ENCODE peak calls at places on chromosome 19, in seven cellular contexts. G is endothelial cell; O is AG09309; B is CD8-positive, alpha-beta T cell; L is cardiac fibroblast; R is foreskin fibroblast; C is AG09319. U is an unnamed sample.

GRCh38 chr19:7177926-7178325 is 108.4 kb downstream of the ZNF557 start:
- DNase-seq in G (no peak), O (no peak), B (no peak), L (peak), R (peak), C (no peak), U (no peak)

GRCh38 chr19:13001166-13001501 is 5.9 kb downstream of the NFIX start:
- DNase-seq in G (no peak), O (no peak), B (no peak), L (no peak), R (no peak), C (no peak), U (no peak)

GRCh38 chr19:10292789-10293636 is 3.3 kb downstream of the ICAM5 start:
- DNase-seq in G (no peak), O (no peak), B (no peak), L (no peak), R (no peak), C (no peak), U (no peak)

GRCh38 chr19:54211214-54211613 is 10.6 kb downstream of the RPS9 start:
- DNase-seq in G (no peak), O (no peak), B (no peak), L (no peak), R (no peak), C (no peak), U (no peak)

GRCh38 chr19:54608792-54609191 is 15.4 kb downstream of the LILRA1 start:
- DNase-seq in G (no peak), O (no peak), B (no peak), L (no peak), R (no peak), C (no peak), U (no peak)

GRCh38 chr19:7415163-7415856 is 66.6 kb downstream of the ARHGEF18 start:
- DNase-seq in G (no peak), O (no peak), B (no peak), L (no peak), R (peak), C (peak), U (no peak)

GRCh38 chr19:49437231-49437630 is 4.1 kb downstream of the SLC17A7 start:
- DNase-seq in G (no peak), O (no peak), B (no peak), L (no peak), R (no peak), C (no peak), U (no peak)

GRCh38 chr19:22532388-22533310 is 101.5 kb upstream of the ZNF492 start:
- DNase-seq in G (no peak), O (no peak), B (no peak), L (no peak), R (no peak), C (no peak), U (no peak)

GRCh38 chr19:58558066-58558622 is at the start of gene UBE2M:
- DNase-seq in G (no peak), O (no peak), B (no peak), L (peak), R (no peak), C (no peak), U (no peak)

GRCh38 chr19:3536429-3537100 is 2.4 kb upstream of the TEKTIP1 start:
- DNase-seq in G (no peak), O (no peak), B (no peak), L (no peak), R (peak), C (no peak), U (no peak)

GRCh38 chr19:8209111-8209964 is at the start of gene CERS4:
- DNase-seq in G (peak), O (no peak), B (peak), L (peak), R (peak), C (no peak), U (peak)

GRCh38 chr19:23046743-23047142 is 43.8 kb upstream of the ZNF728 start:
- DNase-seq in G (no peak), O (no peak), B (no peak), L (no peak), R (no peak), C (no peak), U (no peak)

GRCh38 chr19:44615529-44616247 is 2.3 kb downstream of the IGSF23 start:
- DNase-seq in G (no peak), O (no peak), B (no peak), L (no peak), R (no peak), C (no peak), U (no peak)

GRCh38 chr19:38977445-38978314 is 2.1 kb upstream of the FBXO17 start:
- DNase-seq in G (no peak), O (no peak), B (no peak), L (no peak), R (peak), C (no peak), U (peak)

GRCh38 chr19:53538378-53539109 is 599 bp downstream of the ZNF331 start:
- DNase-seq in G (no peak), O (no peak), B (no peak), L (no peak), R (peak), C (no peak), U (no peak)

GRCh38 chr19:1661995-1662394 is 9.6 kb upstream of the TCF3 start:
- DNase-seq in G (no peak), O (no peak), B (no peak), L (no peak), R (no peak), C (no peak), U (no peak)

GRCh38 chr19:806815-807421 is 9.7 kb downstream of the PTBP1 start:
- DNase-seq in G (no peak), O (no peak), B (no peak), L (no peak), R (no peak), C (no peak), U (no peak)

GRCh38 chr19:1568320-1569019 is at the start of gene MEX3D:
- DNase-seq in G (peak), O (no peak), B (peak), L (peak), R (peak), C (no peak), U (peak)

GRCh38 chr19:2291185-2291751 is 9.3 kb upstream of the PEAK3 start:
- DNase-seq in G (no peak), O (no peak), B (no peak), L (no peak), R (peak), C (no peak), U (no peak)

GRCh38 chr19:50551713-50552187 is 16.5 kb downstream of the LRRC4B start:
- DNase-seq in G (no peak), O (no peak), B (no peak), L (no peak), R (peak), C (no peak), U (no peak)

GRCh38 chr19:52270266-52270885 is 989 bp downstream of the ZNF766 start:
- DNase-seq in G (peak), O (no peak), B (no peak), L (no peak), R (peak), C (no peak), U (peak)

GRCh38 chr19:35754365-35755139 is 2.3 kb downstream of the HSPB6 start:
- DNase-seq in G (no peak), O (no peak), B (no peak), L (no peak), R (peak), C (no peak), U (no peak)

GRCh38 chr19:19338082-19338481 is 17.5 kb downstream of the MAU2 start:
- DNase-seq in G (no peak), O (no peak), B (no peak), L (peak), R (peak), C (no peak), U (no peak)

GRCh38 chr19:11174336-11174735 is 18.8 kb upstream of the SPC24 start:
- DNase-seq in G (no peak), O (no peak), B (no peak), L (no peak), R (no peak), C (no peak), U (no peak)

GRCh38 chr19:10835754-10836477 is at the start of gene TMED1:
- DNase-seq in G (peak), O (peak), B (peak), L (peak), R (peak), C (peak), U (peak)

GRCh38 chr19:50646074-50646807 is 3.0 kb upstream of the C19orf81 start:
- DNase-seq in G (no peak), O (peak), B (no peak), L (peak), R (peak), C (no peak), U (no peak)

GRCh38 chr19:7570761-7571160 is 24.9 kb upstream of the CAMSAP3 start:
- DNase-seq in G (no peak), O (no peak), B (no peak), L (no peak), R (no peak), C (no peak), U (no peak)

GRCh38 chr19:1590641-1591397 is 1.8 kb downstream of the MBD3 start:
- DNase-seq in G (no peak), O (no peak), B (no peak), L (peak), R (peak), C (no peak), U (peak)

GRCh38 chr19:19552811-19553210 is 14.7 kb downstream of the CILP2 start:
- DNase-seq in G (peak), O (no peak), B (no peak), L (peak), R (peak), C (no peak), U (peak)

GRCh38 chr19:15635016-15635805 is 5.5 kb upstream of the CYP4F3 start:
- DNase-seq in G (no peak), O (no peak), B (no peak), L (no peak), R (no peak), C (no peak), U (no peak)

GRCh38 chr19:292951-293350 is 1.7 kb upstream of the PLPP2 start:
- DNase-seq in G (no peak), O (no peak), B (no peak), L (no peak), R (no peak), C (no peak), U (no peak)

GRCh38 chr19:55666343-55667005 is 8.6 kb upstream of the EPN1 start:
- DNase-seq in G (no peak), O (no peak), B (no peak), L (no peak), R (no peak), C (no peak), U (no peak)

GRCh38 chr19:58037927-58038687 is 4.3 kb downstream of the ZSCAN1 start:
- DNase-seq in G (no peak), O (no peak), B (no peak), L (no peak), R (peak), C (no peak), U (no peak)

GRCh38 chr19:3725640-3726310 is 17.6 kb downstream of the TJP3 start:
- DNase-seq in G (no peak), O (no peak), B (no peak), L (no peak), R (no peak), C (no peak), U (no peak)

GRCh38 chr19:33398361-33399060 is 25.0 kb downstream of the CEBPG start:
- DNase-seq in G (no peak), O (no peak), B (no peak), L (no peak), R (no peak), C (no peak), U (no peak)
- TF ChIP-seq CTCF in G (no peak), O (no peak), B (no peak), L (no peak), R (no peak), C (no peak), U (no peak)

DNA sequence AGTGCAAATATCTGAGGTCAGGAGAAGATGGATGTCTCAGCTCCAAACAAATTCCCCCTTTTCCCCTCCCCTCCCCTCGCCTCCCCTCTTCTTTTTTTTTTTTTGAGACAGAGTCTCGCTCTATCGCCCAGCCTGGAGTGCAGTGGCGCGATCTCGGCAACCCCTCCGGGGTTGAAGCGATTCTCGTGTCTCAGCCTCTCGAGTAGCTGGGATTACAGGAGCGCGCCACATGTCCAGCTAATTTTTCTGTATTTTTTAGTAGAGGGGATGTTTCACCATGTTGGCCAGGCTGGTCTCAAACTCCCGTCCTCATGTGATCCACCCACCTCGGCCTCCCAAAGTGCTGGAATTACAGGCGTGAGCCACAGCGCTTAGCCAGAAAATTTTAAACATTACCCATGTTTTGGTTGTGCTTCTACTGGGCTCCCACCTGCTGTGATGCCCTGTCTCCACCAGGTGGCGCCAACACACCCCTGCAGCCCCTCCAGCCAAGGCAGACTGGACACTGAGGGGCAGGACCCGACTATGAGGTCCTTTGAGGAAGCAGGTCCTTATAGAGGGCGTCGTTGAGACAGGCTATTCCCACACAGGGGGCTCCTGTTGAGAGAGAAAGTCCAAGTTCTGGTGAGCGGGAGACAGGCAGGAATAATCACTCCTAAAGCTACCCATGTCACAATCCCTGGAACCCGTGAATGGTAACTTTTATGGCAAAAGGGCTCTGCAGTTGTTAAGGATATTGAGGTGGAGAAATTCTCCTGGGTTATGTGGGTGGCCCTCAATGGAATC is 6.3 kb downstream of the ERICH4 start:
- DNase-seq in G (peak), O (no peak), B (peak), L (peak), R (peak), C (peak), U (peak)
- TF ChIP-seq CTCF in G (peak), O (peak), B (peak), L (peak), R (peak), C (peak), U (peak)

GRCh38 chr19:29508181-29508580 is 17.6 kb upstream of the VSTM2B start:
- DNase-seq in G (no peak), O (no peak), B (no peak), L (no peak), R (no peak), C (no peak), U (no peak)
- TF ChIP-seq CTCF in G (no peak), O (no peak), B (no peak), L (no peak), R (no peak), C (no peak), U (no peak)

GRCh38 chr19:46017095-46017429 is 5.8 kb downstream of the PGLYRP1 start:
- DNase-seq in G (no peak), O (no peak), B (no peak), L (no peak), R (no peak), C (no peak), U (no peak)
- TF ChIP-seq CTCF in G (peak), O (no peak), B (peak), L (no peak), R (no peak), C (no peak), U (no peak)

DNA sequence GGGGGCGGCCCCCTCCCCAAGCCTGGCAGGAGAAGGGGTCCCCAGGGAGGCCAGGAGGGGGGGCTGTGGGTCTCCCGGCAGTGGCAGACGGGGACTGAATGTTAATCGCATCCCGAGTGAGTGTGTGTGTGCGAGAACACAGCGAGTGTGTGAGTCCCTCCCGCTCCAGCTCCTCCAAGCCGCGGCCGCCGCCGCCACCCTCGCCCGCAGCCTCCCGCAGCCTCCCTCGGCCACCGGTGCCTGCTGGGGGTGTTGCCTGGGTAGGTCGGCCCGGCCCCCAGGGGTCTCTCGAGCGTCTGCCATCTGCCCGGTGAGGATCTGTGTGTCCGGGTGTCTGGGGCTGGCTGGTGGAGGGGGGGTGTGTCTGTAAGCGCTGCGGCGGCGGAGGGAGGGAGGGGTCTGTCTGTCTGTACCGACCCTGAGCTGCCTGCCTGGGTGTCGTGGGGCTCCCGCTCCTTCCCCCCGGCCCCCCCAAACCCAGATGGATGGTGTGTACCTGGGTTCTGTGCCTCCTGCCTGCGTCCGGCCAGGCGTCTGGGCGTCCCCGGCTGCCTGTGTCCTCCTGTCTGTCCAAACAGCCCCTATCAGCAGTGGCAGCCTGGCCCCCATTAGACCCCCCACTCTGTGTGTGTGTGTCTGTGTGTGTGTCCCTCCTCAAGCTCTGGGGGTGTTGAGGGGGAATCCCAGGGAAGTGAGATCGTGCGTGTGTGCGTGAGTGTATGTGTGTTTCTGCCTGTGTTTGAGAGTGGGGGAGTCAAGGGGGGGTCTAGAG is at the start of gene GRIN2D:
- DNase-seq in G (peak), O (no peak), B (no peak), L (peak), R (peak), C (no peak), U (no peak)
- TF ChIP-seq CTCF in G (no peak), O (no peak), B (no peak), L (no peak), R (no peak), C (peak), U (no peak)

GRCh38 chr19:5632657-5633056 is 9.8 kb downstream of the SAFB start:
- DNase-seq in G (no peak), O (no peak), B (no peak), L (no peak), R (no peak), C (no peak), U (no peak)
- TF ChIP-seq CTCF in G (no peak), O (no peak), B (no peak), L (no peak), R (no peak), C (no peak), U (no peak)

GRCh38 chr19:4979211-4979807 is 10.4 kb downstream of the KDM4B start:
- DNase-seq in G (no peak), O (no peak), B (no peak), L (no peak), R (no peak), C (no peak), U (no peak)

GRCh38 chr19:4980087-4980486 is 11.2 kb downstream of the KDM4B start:
- DNase-seq in G (no peak), O (no peak), B (no peak), L (peak), R (no peak), C (no peak), U (no peak)

GRCh38 chr19:4974855-4975469 is 6.0 kb downstream of the KDM4B start:
- DNase-seq in G (no peak), O (no peak), B (no peak), L (no peak), R (no peak), C (no peak), U (no peak)

GRCh38 chr19:4977299-4978174 is 8.6 kb downstream of the KDM4B start:
- DNase-seq in G (no peak), O (peak), B (no peak), L (peak), R (peak), C (peak), U (no peak)

GRCh38 chr19:4976412-4977298 is 7.7 kb downstream of the KDM4B start:
- DNase-seq in G (peak), O (peak), B (no peak), L (peak), R (peak), C (peak), U (peak)
- TF ChIP-seq CTCF in G (peak), O (peak), B (no peak), L (peak), R (peak), C (peak), U (peak)

GRCh38 chr19:14599548-14600147 is 16.8 kb downstream of the CLEC17A start:
- DNase-seq in G (no peak), O (no peak), B (no peak), L (no peak), R (no peak), C (no peak), U (no peak)

GRCh38 chr19:14606627-14607026 is 23.7 kb downstream of the CLEC17A start:
- DNase-seq in G (no peak), O (no peak), B (no peak), L (no peak), R (no peak), C (no peak), U (no peak)

GRCh38 chr19:14603990-14604387 is 21.1 kb downstream of the CLEC17A start:
- DNase-seq in G (no peak), O (no peak), B (no peak), L (no peak), R (no peak), C (no peak), U (peak)
- TF ChIP-seq CTCF in G (no peak), O (no peak), B (no peak), L (no peak), R (no peak), C (no peak), U (no peak)

GRCh38 chr19:47210689-47211316 is 20.2 kb downstream of the BBC3 start:
- DNase-seq in G (peak), O (no peak), B (peak), L (peak), R (peak), C (peak), U (peak)
- TF ChIP-seq CTCF in G (peak), O (peak), B (peak), L (peak), R (peak), C (peak), U (peak)